ENCODE peak calls at places on chromosomes 12 and 14, in ten cellular contexts. P, N, Z, A, R, Y, E, C, B and S are unnamed samples. For H3K36me3, the result is how much of the 10 kb centered on the place peaks cover.

GRCh38 chr12:58804749-58805148 is 115.6 kb downstream of the LRIG3 start:
- DNase-seq in P (no peak), N (no peak), Z (no peak), A (peak), R (no peak), Y (no peak), E (no peak), C (no peak), B (peak), S (no peak)

GRCh38 chr12:116934908-116935698 is 24.4 kb downstream of the FBXW8 start:
- DNase-seq in P (no peak), N (no peak), Z (no peak), A (no peak), R (no peak), Y (no peak), E (peak), C (no peak), B (no peak), S (no peak)

GRCh38 chr14:21229821-21230220 is 39.4 kb downstream of the HNRNPC start:
- DNase-seq in P (no peak), N (no peak), Z (no peak), A (no peak), R (no peak), Y (no peak), E (no peak), C (no peak), B (no peak), S (no peak)

GRCh38 chr12:115811929-115812328 is 465.6 kb downstream of the MED13L start:
- DNase-seq in P (no peak), N (no peak), Z (no peak), A (no peak), R (no peak), Y (no peak), E (no peak), C (peak), B (no peak), S (no peak)

GRCh38 chr14:66234411-66234810 is 251.8 kb upstream of the CCDC196 start:
- DNase-seq in P (no peak), N (no peak), Z (no peak), A (no peak), R (no peak), Y (no peak), E (no peak), C (no peak), B (no peak), S (no peak)

GRCh38 chr12:29082522-29082921 is 66.6 kb upstream of the FAR2 start:
- DNase-seq in P (no peak), N (no peak), Z (no peak), A (no peak), R (no peak), Y (no peak), E (no peak), C (no peak), B (no peak), S (no peak)

GRCh38 chr14:102087762-102088011 is 843 bp upstream of the HSP90AA1 start:
- DNase-seq in P (no peak), N (no peak), Z (no peak), A (no peak), R (no peak), Y (no peak), E (no peak), C (no peak), B (no peak), S (no peak)

GRCh38 chr14:92259613-92260357 is 63.2 kb upstream of the SLC24A4 start:
- DNase-seq in P (peak), N (no peak), Z (no peak), A (no peak), R (no peak), Y (no peak), E (no peak), C (no peak), B (peak), S (no peak)

GRCh38 chr12:49776413-49776812 is 35.1 kb downstream of the TMBIM6 start:
- DNase-seq in P (peak), N (no peak), Z (peak), A (peak), R (peak), Y (no peak), E (peak), C (no peak), B (peak), S (peak)

GRCh38 chr12:64461634-64462414 is 9.9 kb downstream of the TBK1 start:
- DNase-seq in P (no peak), N (peak), Z (no peak), A (no peak), R (no peak), Y (no peak), E (no peak), C (no peak), B (no peak), S (no peak)

GRCh38 chr14:91839754-91840153 is 27.6 kb downstream of the TC2N start:
- DNase-seq in P (no peak), N (no peak), Z (no peak), A (peak), R (no peak), Y (no peak), E (no peak), C (no peak), B (peak), S (no peak)

GRCh38 chr14:72517736-72518135 is 376.2 kb downstream of the DPF3 start:
- DNase-seq in P (no peak), N (no peak), Z (no peak), A (no peak), R (no peak), Y (no peak), E (no peak), C (no peak), B (no peak), S (no peak)

GRCh38 chr12:14554281-14555008 is 13.2 kb downstream of the PLBD1 start:
- DNase-seq in P (peak), N (no peak), Z (peak), A (no peak), R (peak), Y (peak), E (peak), C (peak), B (no peak), S (peak)

GRCh38 chr12:98373019-98373554 is 142.3 kb upstream of the TMPO start:
- DNase-seq in P (peak), N (no peak), Z (no peak), A (peak), R (no peak), Y (no peak), E (no peak), C (no peak), B (peak), S (no peak)

GRCh38 chr14:29465095-29465494 is 462.6 kb downstream of the PRKD1 start:
- DNase-seq in P (no peak), N (no peak), Z (no peak), A (no peak), R (no peak), Y (no peak), E (no peak), C (no peak), B (no peak), S (no peak)

GRCh38 chr12:124391340-124392261 is 96.7 kb downstream of the RFLNA start:
- DNase-seq in P (peak), N (no peak), Z (peak), A (peak), R (peak), Y (no peak), E (peak), C (peak), B (peak), S (peak)

GRCh38 chr14:64279719-64280668 is 14.2 kb downstream of the ESR2 start:
- DNase-seq in P (no peak), N (no peak), Z (no peak), A (no peak), R (no peak), Y (no peak), E (no peak), C (peak), B (no peak), S (no peak)

GRCh38 chr12:104348283-104348993 is 44.9 kb downstream of the EID3 start:
- DNase-seq in P (no peak), N (no peak), Z (no peak), A (no peak), R (no peak), Y (no peak), E (peak), C (no peak), B (no peak), S (no peak)
- H3K36me3 ChIP-seq in P (under half), N (under half), Z (under half), A (under half), R (under half), Y (half or more), E (under half), C (under half), B (half or more), S (half or more)

DNA sequence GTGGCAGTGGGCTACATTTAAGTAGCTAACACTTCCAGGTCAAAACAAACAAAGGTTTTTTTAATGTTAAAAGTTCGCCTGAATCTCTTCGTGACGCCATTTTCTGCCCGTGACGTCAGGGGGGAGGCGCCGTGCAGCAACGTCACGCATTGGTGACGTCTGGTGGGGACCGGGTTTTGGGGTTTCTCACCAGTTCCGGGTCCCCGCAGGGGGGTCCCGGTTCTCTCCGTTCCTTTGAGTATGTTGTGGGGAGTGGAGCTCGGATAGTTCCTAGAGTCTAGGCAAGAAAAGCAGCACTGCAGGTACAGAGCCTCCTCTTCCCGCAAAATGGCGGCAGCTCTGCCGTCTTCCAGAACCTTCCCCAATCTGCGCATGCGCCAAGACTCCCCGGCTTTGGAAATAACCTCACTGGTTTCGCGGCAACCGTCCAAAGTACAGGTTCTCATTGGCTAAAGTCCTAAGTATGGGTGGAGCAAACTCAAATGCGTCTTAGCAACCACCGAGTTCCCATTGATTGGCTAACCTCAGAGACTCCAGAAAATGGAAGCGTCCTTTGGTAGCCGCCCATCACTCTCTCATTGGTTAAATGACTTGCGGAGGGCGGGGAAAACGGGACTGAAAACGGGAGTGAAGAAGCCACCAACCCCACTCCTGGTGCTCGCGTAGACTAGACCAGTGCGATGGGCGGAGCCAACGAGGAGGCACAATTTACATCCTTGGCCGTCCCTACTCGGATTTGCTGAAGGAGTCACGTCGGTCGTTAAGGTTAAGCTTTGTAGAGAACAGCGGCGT is at the start of gene RBM23:
- DNase-seq in P (peak), N (peak), Z (peak), A (peak), R (peak), Y (peak), E (peak), C (peak), B (peak), S (peak)
- H3K36me3 ChIP-seq in P (under half), N (under half), Z (under half), A (under half), R (under half), Y (under half), E (under half), C (under half), B (half or more), S (under half)

DNA sequence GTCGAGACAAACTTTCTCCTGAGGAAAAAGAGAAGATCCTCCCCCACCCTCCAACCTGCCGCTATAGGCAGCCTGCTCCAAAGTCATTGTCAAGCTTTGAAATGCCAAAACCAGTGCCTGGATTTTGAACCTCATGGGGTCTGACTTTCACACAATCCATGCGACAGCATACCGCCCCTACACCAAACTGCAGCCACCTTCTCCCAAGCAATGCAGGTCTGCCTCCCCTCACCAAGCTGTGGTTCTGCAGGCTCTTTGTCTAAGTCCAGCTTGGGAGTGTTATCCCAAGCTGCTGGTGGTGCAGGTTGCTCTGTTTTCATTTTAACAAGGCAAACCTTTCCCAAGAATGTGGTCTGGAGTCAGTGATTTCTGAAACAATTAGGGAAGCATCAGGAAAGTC is 12.4 kb downstream of the TBX5 start:
- DNase-seq in P (no peak), N (no peak), Z (no peak), A (peak), R (no peak), Y (no peak), E (no peak), C (no peak), B (no peak), S (no peak)
- H3K36me3 ChIP-seq in P (under half), N (under half), Z (under half), A (under half), R (under half), Y (under half), E (under half), C (under half), B (under half), S (half or more)

GRCh38 chr12:111450676-111451075 is 45.0 kb downstream of the SH2B3 start:
- DNase-seq in P (no peak), N (no peak), Z (no peak), A (no peak), R (no peak), Y (peak), E (peak), C (peak), B (no peak), S (peak)
- H3K36me3 ChIP-seq in P (under half), N (under half), Z (under half), A (half or more), R (under half), Y (half or more), E (under half), C (under half), B (half or more), S (half or more)

GRCh38 chr14:74476607-74477006 is 16.5 kb downstream of the NPC2 start:
- DNase-seq in P (no peak), N (no peak), Z (no peak), A (no peak), R (no peak), Y (no peak), E (no peak), C (no peak), B (no peak), S (no peak)
- H3K36me3 ChIP-seq in P (under half), N (under half), Z (under half), A (under half), R (under half), Y (half or more), E (under half), C (under half), B (under half), S (under half)

GRCh38 chr12:45850302-45850701 is 120.8 kb downstream of the ARID2 start:
- DNase-seq in P (no peak), N (no peak), Z (no peak), A (no peak), R (no peak), Y (no peak), E (no peak), C (no peak), B (no peak), S (no peak)
- H3K36me3 ChIP-seq in P (under half), N (under half), Z (under half), A (under half), R (under half), Y (under half), E (under half), C (under half), B (half or more), S (under half)

GRCh38 chr12:56682323-56682722 is 5.8 kb downstream of the PTGES3 start:
- DNase-seq in P (no peak), N (no peak), Z (no peak), A (no peak), R (peak), Y (no peak), E (no peak), C (no peak), B (no peak), S (no peak)
- H3K36me3 ChIP-seq in P (under half), N (under half), Z (under half), A (under half), R (under half), Y (under half), E (under half), C (under half), B (half or more), S (under half)

GRCh38 chr14:81480741-81481140 is 52.9 kb downstream of the SEL1L start:
- DNase-seq in P (no peak), N (no peak), Z (no peak), A (no peak), R (no peak), Y (no peak), E (no peak), C (no peak), B (no peak), S (no peak)
- H3K36me3 ChIP-seq in P (under half), N (under half), Z (under half), A (under half), R (half or more), Y (half or more), E (under half), C (under half), B (half or more), S (half or more)

DNA sequence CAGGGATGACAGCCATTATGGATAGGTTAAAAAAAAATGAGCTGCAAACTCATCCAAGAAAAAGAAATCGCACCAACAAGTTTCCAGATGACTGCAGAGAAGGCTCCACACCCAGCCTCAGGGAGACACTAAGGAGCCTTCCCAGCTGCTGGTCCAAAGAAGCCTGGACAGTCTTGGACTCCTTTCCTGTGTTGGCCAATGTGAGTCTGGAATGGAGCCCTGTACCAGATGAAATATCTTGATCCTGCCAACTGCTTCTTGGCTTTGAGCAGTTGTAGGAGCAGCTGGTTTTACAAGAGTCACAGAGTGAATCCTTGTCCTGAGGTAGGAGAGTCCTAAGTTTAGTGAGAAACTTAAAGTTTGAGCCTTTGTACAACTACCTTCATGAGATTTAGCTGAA is 44.4 kb downstream of the SLC38A1 start:
- DNase-seq in P (no peak), N (no peak), Z (no peak), A (no peak), R (no peak), Y (no peak), E (peak), C (peak), B (no peak), S (peak)
- H3K36me3 ChIP-seq in P (under half), N (under half), Z (under half), A (under half), R (under half), Y (under half), E (under half), C (under half), B (half or more), S (under half)